ENCODE peak calls at places on chromosomes 7 and 10, in four cellular contexts. Y is IMR-90, V is K562, O is HepG2. B is an unnamed sample.

GRCh38 chr10:122102867-122103525 is 114.0 kb downstream of the TACC2 start:
- DNase-seq in V (no peak), Y (peak), O (no peak), B (peak)

GRCh38 chr7:37449621-37450020 is 957 bp upstream of the ELMO1 start:
- DNase-seq in V (no peak), O (no peak), Y (no peak), B (no peak)

GRCh38 chr7:42123716-42124115 is 113.3 kb downstream of the GLI3 start:
- DNase-seq in Y (no peak), O (no peak), V (no peak), B (no peak)

GRCh38 chr7:95478139-95479037 is 7.4 kb upstream of the ASB4 start:
- DNase-seq in Y (peak), V (peak), O (peak), B (peak)

GRCh38 chr7:28062197-28062988 is 118.2 kb downstream of the JAZF1 start:
- DNase-seq in V (peak), Y (peak), O (peak), B (peak)

GRCh38 chr7:53473371-53473770 is 437.9 kb downstream of the POM121L12 start:
- DNase-seq in Y (no peak), O (no peak), V (no peak), B (no peak)

GRCh38 chr10:77898323-77899079 is 28.1 kb downstream of the DLG5 start:
- DNase-seq in Y (no peak), O (no peak), V (no peak), B (no peak)

GRCh38 chr10:61663466-61663865 is 737 bp downstream of the CABCOCO1 start:
- DNase-seq in O (no peak), Y (no peak), V (no peak), B (no peak)

GRCh38 chr7:112414855-112415490 is 35.3 kb upstream of the IFRD1 start:
- DNase-seq in V (peak), O (peak), Y (peak), B (peak)

GRCh38 chr10:97572214-97572989 is at the start of gene ANKRD2:
- DNase-seq in V (peak), Y (peak), O (peak), B (peak)

GRCh38 chr7:21146642-21147423 is 281.1 kb upstream of the SP4 start:
- DNase-seq in Y (no peak), V (no peak), O (no peak), B (no peak)

GRCh38 chr10:114255227-114255626 is 16.2 kb downstream of the VWA2 start:
- DNase-seq in V (no peak), Y (no peak), O (no peak), B (no peak)

GRCh38 chr7:113715981-113716870 is 202.6 kb downstream of the PPP1R3A start:
- DNase-seq in O (no peak), Y (no peak), V (no peak), B (no peak)

GRCh38 chr10:46541017-46541661 is 15.3 kb downstream of the GPRIN2 start:
- DNase-seq in O (no peak), Y (no peak), V (peak), B (peak)

GRCh38 chr7:28348631-28349030 is 63.7 kb upstream of the CREB5 start:
- DNase-seq in O (no peak), Y (no peak), V (no peak), B (no peak)

GRCh38 chr7:46448478-46448877 is 527.4 kb upstream of the IGFBP3 start:
- DNase-seq in O (no peak), Y (no peak), V (no peak), B (no peak)

GRCh38 chr7:91957823-91958222 is 17.2 kb downstream of the AKAP9 start:
- DNase-seq in O (no peak), V (no peak), Y (no peak), B (no peak)

GRCh38 chr7:76372984-76373833 is 14.4 kb upstream of the YWHAG start:
- DNase-seq in V (peak), O (no peak), Y (peak), B (peak)

GRCh38 chr7:16051561-16052280 is 365.2 kb upstream of the MEOX2 start:
- DNase-seq in V (no peak), Y (peak), O (no peak), B (no peak)

GRCh38 chr10:62589689-62590088 is 214.8 kb upstream of the ADO start:
- DNase-seq in V (no peak), O (no peak), Y (peak), B (no peak)

GRCh38 chr7:47088329-47089067 is 493.4 kb downstream of the TNS3 start:
- DNase-seq in Y (peak), V (peak), O (peak), B (peak)

GRCh38 chr7:1385809-1386622 is 73.3 kb downstream of the MICALL2 start:
- DNase-seq in O (no peak), Y (no peak), V (no peak), B (no peak)

GRCh38 chr7:73960548-73960947 is 67.4 kb upstream of the ELN start:
- DNase-seq in O (no peak), Y (no peak), V (peak), B (no peak)

GRCh38 chr7:44078521-44078920 is 3.8 kb downstream of the POLM start:
- DNase-seq in V (no peak), Y (no peak), O (no peak), B (no peak)

GRCh38 chr10:3805227-3805790 is 20.3 kb upstream of the KLF6 start:
- DNase-seq in V (peak), Y (peak), O (no peak), B (no peak)

GRCh38 chr7:155306677-155307470 is 9.2 kb downstream of the INSIG1 start:
- DNase-seq in V (no peak), O (no peak), Y (no peak), B (no peak)

GRCh38 chr7:94348142-94348541 is 46.6 kb upstream of the COL1A2 start:
- DNase-seq in O (no peak), V (no peak), Y (peak), B (no peak)

GRCh38 chr10:45091968-45092367 is 91.2 kb downstream of the ZNF22 start:
- DNase-seq in Y (no peak), V (no peak), O (no peak), B (no peak)

GRCh38 chr10:95517536-95518454 is 43.4 kb downstream of the SORBS1 start:
- DNase-seq in O (peak), Y (peak), V (peak), B (no peak)

GRCh38 chr10:60125928-60126327 is 219.6 kb upstream of the CCDC6 start:
- DNase-seq in Y (no peak), O (no peak), V (no peak), B (no peak)

GRCh38 chr10:133473270-133473669 is 19.5 kb downstream of the SCART1 start:
- DNase-seq in Y (no peak), O (no peak), V (no peak), B (no peak)

GRCh38 chr10:75108684-75109458 is 2.6 kb upstream of the SAMD8 start:
- DNase-seq in Y (no peak), O (peak), V (peak), B (peak)

GRCh38 chr7:158029431-158029938 is 558.1 kb downstream of the PTPRN2 start:
- DNase-seq in Y (no peak), O (no peak), V (no peak), B (no peak)

GRCh38 chr10:100041620-100042019 is 31.9 kb upstream of the DNMBP start:
- DNase-seq in O (no peak), V (no peak), Y (no peak), B (no peak)

GRCh38 chr10:100046088-100046487 is 35.6 kb downstream of the CPN1 start:
- DNase-seq in O (peak), V (peak), Y (peak), B (peak)

GRCh38 chr10:100043344-100043743 is 33.6 kb upstream of the DNMBP start:
- DNase-seq in O (no peak), V (no peak), Y (no peak), B (no peak)

GRCh38 chr10:100045592-100045991 is 35.8 kb upstream of the DNMBP start:
- DNase-seq in O (no peak), V (no peak), Y (no peak), B (no peak)

DNA sequence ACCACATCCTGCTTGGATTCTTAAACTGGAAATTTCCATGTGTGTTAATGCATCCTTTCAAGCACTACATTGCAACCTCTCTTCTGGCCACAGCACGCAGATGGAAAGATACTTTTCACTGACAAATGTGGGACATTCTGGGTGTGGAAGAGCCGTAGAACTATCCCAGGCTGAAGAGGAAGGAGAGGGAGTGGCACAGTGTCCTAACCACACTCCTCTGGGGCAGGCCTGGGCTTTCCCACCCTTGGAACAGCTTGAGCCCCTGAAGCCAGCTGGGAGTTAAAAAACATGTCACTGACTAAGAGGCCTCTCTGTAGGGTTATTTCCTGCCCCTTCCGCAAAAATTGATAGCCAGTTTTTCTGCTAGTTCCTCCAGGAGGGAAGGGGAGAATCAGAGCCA is 34.0 kb upstream of the DNMBP start:
- DNase-seq in V (no peak), Y (peak), O (no peak), B (no peak)
- TF ChIP-seq MAZ in V (no peak), Y (no peak), O (no peak), B (no peak)

DNA sequence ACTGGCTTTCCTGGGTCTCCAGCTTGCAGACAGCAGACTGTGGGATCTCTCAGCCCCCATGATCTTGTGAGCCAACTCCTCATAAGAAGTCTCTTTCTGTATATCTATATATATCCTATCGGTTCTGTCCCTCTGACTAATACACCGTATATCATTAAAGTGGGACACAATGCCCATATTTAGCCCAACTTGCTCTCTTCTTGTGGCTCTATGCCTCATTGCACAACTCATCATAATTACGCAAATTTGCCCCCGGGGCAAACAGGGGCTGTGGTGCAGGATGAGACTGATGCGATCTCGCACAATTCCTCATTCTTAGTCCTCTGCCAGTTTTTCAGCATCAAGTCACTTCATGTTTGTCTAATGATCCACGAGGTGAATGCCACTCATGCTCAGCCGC is 183.2 kb downstream of the PRPF18 start:
- DNase-seq in O (no peak), Y (peak), V (no peak), B (no peak)
- H3K4me3 ChIP-seq in O (no peak), Y (no peak), V (no peak), B (no peak)

DNA sequence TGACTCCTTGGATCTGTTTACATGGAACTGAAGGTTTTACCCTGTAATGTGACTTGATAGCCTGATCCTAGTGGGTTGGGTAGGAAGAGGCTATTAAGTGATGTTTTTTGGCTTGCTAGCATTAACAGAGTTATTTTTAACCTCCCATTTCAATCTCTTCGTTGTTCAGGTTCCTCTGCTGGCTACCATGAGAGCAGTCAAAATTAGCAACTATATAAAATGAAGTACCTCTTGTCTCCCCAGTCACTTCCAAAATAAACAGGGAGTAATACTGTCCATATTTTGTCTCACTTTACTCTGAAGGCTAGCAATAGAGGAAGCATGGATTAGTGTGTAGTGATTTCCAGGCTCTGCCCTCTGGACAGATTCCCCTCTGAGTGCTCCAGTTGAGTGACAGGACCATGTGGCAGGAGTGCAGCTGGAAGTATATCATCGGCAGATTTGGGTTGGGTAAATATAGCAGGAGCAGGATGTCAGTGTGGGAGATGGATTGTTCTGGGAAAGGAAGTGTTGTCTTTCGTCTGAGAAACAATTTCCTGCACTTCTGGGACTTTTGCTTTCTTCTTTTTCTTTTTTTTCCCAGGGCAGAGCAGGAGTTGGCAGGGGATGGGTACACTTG is 35.2 kb downstream of the GBF1 start:
- DNase-seq in O (no peak), Y (peak), V (no peak), B (no peak)
- TF ChIP-seq MAZ in O (no peak), Y (no peak), V (no peak), B (no peak)

GRCh38 chr10:112812571-112812970 is 137.5 kb upstream of the TCF7L2 start:
- DNase-seq in V (no peak), O (no peak), Y (no peak), B (no peak)

GRCh38 chr10:112810651-112811215 is 139.3 kb upstream of the TCF7L2 start:
- DNase-seq in V (no peak), O (no peak), Y (no peak), B (no peak)

GRCh38 chr10:112815238-112816032 is 134.6 kb upstream of the TCF7L2 start:
- DNase-seq in O (peak), V (peak), Y (peak), B (no peak)

GRCh38 chr10:112813866-112814596 is 136.0 kb upstream of the TCF7L2 start:
- DNase-seq in V (no peak), Y (no peak), O (no peak), B (no peak)

DNA sequence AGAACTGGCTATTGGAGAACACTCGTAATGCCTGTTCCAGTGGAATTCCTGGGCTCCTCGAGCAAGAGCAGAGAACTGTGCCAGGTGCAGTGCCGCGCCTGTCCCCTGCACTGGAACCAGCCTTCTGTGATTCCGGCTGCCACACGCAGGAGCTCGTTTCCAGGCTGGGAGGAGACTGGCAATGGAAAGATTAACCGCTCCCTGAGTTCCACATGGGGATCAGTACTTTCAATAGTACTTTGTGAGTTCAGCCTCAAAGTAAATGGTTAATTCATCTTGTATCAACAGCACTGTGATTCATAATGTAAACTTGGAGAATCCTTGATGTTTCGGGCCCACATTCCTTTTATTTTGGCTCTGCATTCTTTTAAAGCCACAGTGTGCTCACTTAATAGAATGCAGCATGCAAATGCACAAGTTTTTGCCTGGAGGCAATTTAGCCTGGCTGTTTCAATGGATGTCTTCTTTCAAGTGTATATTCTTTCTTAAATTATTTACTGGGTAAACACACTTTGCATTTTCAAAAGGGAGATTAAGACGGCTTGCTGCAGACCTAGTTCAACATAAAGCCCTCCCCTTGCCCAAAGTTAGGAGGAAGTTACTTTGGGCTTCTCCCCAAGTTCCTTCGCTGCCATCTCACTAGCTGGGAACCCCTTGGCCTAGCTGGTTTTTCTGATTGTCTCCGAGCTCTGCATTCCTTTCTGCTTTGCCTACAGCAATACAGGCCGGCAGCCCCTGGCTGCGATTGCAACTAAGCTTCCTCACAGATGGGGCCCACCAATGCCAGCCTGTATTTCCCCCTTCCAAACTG is 138.1 kb upstream of the TCF7L2 start:
- DNase-seq in O (peak), Y (peak), V (no peak), B (peak)
- H3K4me3 ChIP-seq in O (no peak), Y (peak), V (no peak), B (peak)

DNA sequence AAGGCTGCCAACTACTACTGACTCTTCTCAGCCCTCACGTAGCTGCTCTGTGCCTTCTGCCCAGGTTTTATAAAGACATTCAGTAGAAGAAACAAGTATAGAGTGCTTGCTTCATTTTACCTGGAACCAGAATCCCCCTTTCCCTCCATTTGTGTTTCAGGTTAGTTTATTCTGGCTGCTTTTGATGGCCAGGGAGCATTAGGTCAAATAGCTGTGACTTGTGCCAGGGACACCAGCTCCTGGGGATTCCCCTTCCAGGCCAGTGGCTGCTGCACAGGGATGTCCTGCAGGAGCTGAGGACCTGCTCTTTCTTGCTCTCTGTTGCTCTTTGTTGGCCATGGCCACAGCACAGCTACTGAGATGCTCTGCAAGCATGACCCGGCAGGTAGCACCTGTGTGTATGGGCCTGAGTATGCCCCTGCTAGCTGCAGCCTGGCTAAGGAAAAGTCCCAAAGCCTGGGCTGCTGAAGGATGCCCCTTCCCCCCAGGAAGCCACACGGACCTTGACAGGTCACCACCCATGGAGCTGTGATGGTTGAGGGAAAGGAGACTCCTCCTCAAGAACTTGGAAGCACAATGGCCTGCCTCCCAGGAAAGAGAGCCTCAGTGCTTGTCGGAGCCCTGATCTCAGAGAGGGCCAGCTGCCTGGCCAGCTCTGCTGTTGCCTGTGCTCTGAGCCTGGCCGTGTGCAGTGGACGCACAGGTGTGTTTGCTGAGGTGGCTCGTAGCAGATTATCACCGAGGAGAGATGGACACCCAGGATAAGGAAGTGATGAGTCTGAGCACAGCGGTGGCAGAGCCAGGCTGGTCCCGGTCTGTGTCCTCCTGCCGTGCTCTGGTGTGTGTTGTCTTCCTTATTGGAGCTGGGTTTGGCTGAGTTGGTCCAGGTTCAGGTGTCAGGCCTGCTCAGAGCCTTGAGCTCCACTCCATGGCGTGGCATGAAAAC is 208.7 kb downstream of the EBF3 start:
- DNase-seq in O (no peak), V (no peak), Y (no peak), B (no peak)
- TF ChIP-seq MAZ in O (no peak), V (no peak), Y (no peak), B (no peak)

GRCh38 chr10:110569120-110569519 is 1.6 kb downstream of the SMC3 start:
- DNase-seq in V (no peak), O (no peak), Y (no peak), B (no peak)
- H3K4me3 ChIP-seq in V (peak), O (peak), Y (no peak), B (peak)

DNA sequence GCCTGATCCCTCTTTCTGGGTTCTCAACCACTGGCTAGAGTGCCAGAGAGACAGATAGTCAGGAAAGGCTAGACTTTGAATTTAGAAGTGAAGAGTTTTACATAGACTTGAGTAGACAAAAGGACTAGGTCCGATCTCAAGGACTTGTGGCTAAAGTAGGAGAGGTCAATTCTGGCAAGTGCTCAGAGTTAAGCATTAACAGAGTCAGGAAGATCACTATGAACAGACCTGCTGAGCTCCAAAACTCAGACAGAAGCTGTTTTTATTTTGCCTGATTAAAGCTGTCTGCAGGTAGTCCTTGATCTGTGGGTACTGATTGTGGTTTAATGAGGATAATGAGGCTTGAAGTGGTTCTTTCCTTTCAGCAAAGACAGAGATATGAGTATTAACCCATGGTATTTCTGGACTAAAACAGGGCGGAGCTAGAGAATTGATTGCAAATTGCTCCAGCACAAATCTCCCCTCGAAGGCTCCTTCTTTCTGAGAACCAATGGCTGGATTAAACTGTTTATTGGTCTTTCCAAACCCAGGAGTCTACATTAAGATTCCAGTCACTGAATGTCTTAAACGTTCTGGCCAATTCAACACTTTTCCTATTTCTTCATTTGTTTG is 423.2 kb downstream of the IPMK start:
- DNase-seq in O (no peak), Y (no peak), V (no peak), B (no peak)
- TF ChIP-seq MAZ in O (no peak), Y (no peak), V (no peak), B (no peak)

GRCh38 chr7:30916767-30917166 is 5.1 kb downstream of the AQP1 start:
- DNase-seq in V (no peak), Y (no peak), O (no peak), B (no peak)

GRCh38 chr7:30920021-30920583 is 8.4 kb downstream of the AQP1 start:
- DNase-seq in V (no peak), O (no peak), Y (no peak), B (no peak)

GRCh38 chr7:30917216-30917893 is 5.7 kb downstream of the AQP1 start:
- DNase-seq in Y (no peak), V (no peak), O (no peak), B (no peak)

GRCh38 chr7:30920584-30921539 is 9.2 kb downstream of the AQP1 start:
- DNase-seq in Y (peak), V (peak), O (no peak), B (peak)

GRCh38 chr7:30918676-30919075 is 7.0 kb downstream of the AQP1 start:
- DNase-seq in V (no peak), Y (no peak), O (no peak), B (no peak)
- H3K4me3 ChIP-seq in V (no peak), Y (no peak), O (no peak), B (no peak)